ENCODE peak calls at places on chromosomes 5 and 9, in ten cellular contexts. Y is neural progenitor cell, O is left ventricle myocardium inferior, Z is colonic mucosa, S is cardiac muscle cell, A is A549, N is ovary, M is MM.1S, F is sigmoid colon, L is fibroblast of lung. X is an unnamed sample.

GRCh38 chr9:127850286-127850830 is 4.1 kb downstream of the ENG start:
- DNase-seq in Z (no peak), S (no peak), N (no peak), M (no peak), F (no peak), O (no peak), A (no peak), L (no peak), Y (no peak), X (no peak)

GRCh38 chr9:32955655-32956478 is 45.6 kb downstream of the APTX start:
- DNase-seq in N (no peak), A (no peak), L (no peak), O (no peak), S (no peak), M (no peak), F (no peak), Z (no peak), Y (no peak), X (no peak)

GRCh38 chr5:170313344-170313743 is 15.8 kb upstream of the LCP2 start:
- DNase-seq in O (no peak), N (no peak), Z (no peak), Y (no peak), A (peak), L (no peak), M (no peak), F (no peak), S (no peak), X (no peak)

GRCh38 chr9:105475302-105475701 is 27.5 kb downstream of the FSD1L start:
- DNase-seq in Z (no peak), O (no peak), A (peak), S (peak), F (no peak), N (no peak), M (no peak), L (peak), Y (peak), X (no peak)

GRCh38 chr5:94010814-94011213 is 269.4 kb upstream of the POU5F2 start:
- DNase-seq in M (no peak), S (no peak), A (no peak), F (no peak), L (no peak), O (no peak), Z (no peak), N (no peak), Y (no peak), X (no peak)

GRCh38 chr9:95874303-95874988 is 1.0 kb upstream of the ERCC6L2 start:
- DNase-seq in N (no peak), Z (peak), F (no peak), A (peak), O (no peak), L (peak), S (no peak), M (no peak), Y (peak), X (no peak)

GRCh38 chr5:14959443-14960119 is 88.0 kb upstream of the ANKH start:
- DNase-seq in M (no peak), Z (no peak), Y (no peak), N (no peak), A (peak), L (no peak), S (peak), O (no peak), F (no peak), X (no peak)

GRCh38 chr5:108481355-108481931 is 99.5 kb upstream of the FBXL17 start:
- DNase-seq in O (no peak), A (peak), Z (no peak), F (no peak), M (peak), Y (peak), N (no peak), L (peak), S (peak), X (no peak)

GRCh38 chr5:78504726-78505431 is 143.7 kb downstream of the LHFPL2 start:
- DNase-seq in A (peak), L (peak), Z (peak), N (peak), O (peak), S (peak), F (peak), M (no peak), Y (no peak), X (peak)

GRCh38 chr9:121463026-121463827 is 36.4 kb downstream of the GGTA1 start:
- DNase-seq in Y (peak), S (peak), N (no peak), O (peak), A (peak), Z (peak), F (peak), L (no peak), M (no peak), X (peak)

GRCh38 chr5:55904152-55904551 is 53.0 kb downstream of the IL31RA start:
- DNase-seq in O (peak), M (no peak), A (no peak), L (peak), Z (no peak), S (no peak), Y (no peak), N (no peak), F (no peak), X (peak)

GRCh38 chr5:55905251-55905650 is 54.1 kb downstream of the IL31RA start:
- DNase-seq in F (no peak), N (no peak), O (no peak), A (no peak), M (no peak), L (no peak), Z (no peak), Y (no peak), S (no peak), X (no peak)

GRCh38 chr5:55911784-55912653 is 60.9 kb downstream of the IL31RA start:
- DNase-seq in Y (no peak), A (no peak), Z (no peak), F (no peak), M (no peak), S (no peak), N (no peak), O (no peak), L (peak), X (no peak)

GRCh38 chr5:55907927-55908326 is 56.8 kb downstream of the IL31RA start:
- DNase-seq in Z (no peak), F (no peak), S (no peak), L (no peak), N (no peak), Y (no peak), O (no peak), A (no peak), M (no peak), X (no peak)

GRCh38 chr5:55908804-55909203 is 57.6 kb downstream of the IL31RA start:
- DNase-seq in Z (no peak), M (no peak), A (no peak), N (no peak), O (no peak), S (no peak), Y (no peak), L (no peak), F (no peak), X (no peak)
- H3K27ac ChIP-seq in Z (no peak), M (no peak), A (no peak), N (no peak), O (no peak), S (no peak), Y (no peak), L (no peak), F (no peak), X (no peak)

DNA sequence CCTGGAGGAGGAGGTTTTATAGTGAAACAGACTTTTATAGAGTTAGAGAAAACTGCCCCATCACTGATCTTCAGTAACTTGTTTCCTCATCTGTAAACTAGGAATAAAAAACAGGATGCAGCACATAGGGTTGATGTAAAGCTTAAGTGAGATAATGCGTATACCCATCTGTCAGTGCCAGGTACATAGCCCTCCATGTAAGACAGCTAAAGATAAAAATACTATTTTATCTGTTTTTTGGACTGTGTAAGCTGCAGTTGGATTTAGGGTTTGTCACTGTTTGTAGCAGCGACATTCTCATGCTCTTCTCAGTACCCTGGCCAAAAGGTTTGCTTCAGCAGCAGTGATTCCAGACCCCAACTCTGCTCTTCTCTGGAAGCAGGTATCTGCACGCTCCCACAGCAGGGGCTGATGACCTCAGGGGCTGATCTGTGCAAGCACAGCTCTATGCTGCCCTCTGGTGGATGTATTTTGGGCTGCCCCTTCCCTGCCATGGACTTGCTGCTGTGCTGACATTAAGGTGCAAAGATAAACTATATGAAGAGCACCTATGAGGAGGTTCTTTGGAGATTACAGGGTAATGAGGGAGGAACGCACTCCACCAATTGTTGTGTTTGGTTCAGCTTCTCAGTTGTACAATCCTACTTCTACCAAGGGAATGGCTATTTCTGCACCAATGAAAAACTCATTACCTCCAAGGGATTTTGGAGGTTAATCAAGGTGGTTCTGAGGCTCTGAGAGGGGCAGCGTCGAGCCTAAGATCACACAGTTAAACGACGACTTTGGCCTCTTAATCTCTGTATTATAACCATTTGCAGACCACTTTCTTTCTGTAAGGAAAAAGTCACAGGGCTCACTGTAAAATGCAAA is 13.1 kb downstream of the HMHB1 start:
- DNase-seq in A (peak), F (peak), N (peak), S (peak), L (peak), O (peak), Z (peak), Y (peak), M (peak), X (peak)
- H3K4me3 ChIP-seq in A (no peak), F (no peak), N (no peak), S (no peak), L (no peak), O (no peak), Z (no peak), Y (no peak), M (no peak), X (no peak)

GRCh38 chr9:16367605-16368424 is 502.7 kb downstream of the BNC2 start:
- DNase-seq in O (no peak), L (no peak), N (no peak), F (no peak), Y (no peak), M (no peak), A (no peak), Z (no peak), S (no peak), X (no peak)
- H3K27ac ChIP-seq in O (no peak), L (no peak), N (no peak), F (no peak), Y (no peak), M (no peak), A (peak), Z (no peak), S (no peak), X (no peak)

GRCh38 chr9:16572005-16572727 is 298.3 kb downstream of the BNC2 start:
- DNase-seq in N (no peak), F (no peak), O (no peak), L (no peak), M (no peak), A (no peak), Y (peak), S (no peak), Z (peak), X (no peak)
- H3K4me3 ChIP-seq in N (peak), F (no peak), O (no peak), L (no peak), M (no peak), A (no peak), Y (no peak), S (no peak), Z (no peak), X (no peak)

DNA sequence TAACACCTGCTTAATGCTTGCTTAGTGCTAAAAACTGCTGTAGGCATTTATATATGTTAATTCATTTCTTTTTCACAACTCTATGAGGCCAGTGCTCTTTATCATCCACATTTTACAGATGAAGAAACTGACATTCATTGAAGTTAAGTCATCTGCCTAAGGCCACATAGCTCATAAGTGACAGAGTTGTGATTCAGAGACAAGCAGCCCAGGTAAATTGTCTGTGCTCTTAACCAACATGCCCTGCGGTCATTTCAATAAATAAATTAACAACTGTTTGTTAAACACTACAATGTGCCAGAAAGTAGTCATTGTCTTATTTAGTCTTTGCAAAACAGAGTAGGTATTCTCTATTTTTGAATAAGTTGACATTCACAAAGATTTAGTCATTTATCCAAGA is 1354.4 kb upstream of the C9orf72 start:
- DNase-seq in A (peak), M (no peak), O (no peak), S (no peak), N (no peak), Y (no peak), L (no peak), Z (no peak), F (no peak), X (no peak)
- H3K27ac ChIP-seq in A (no peak), M (no peak), O (no peak), S (no peak), N (no peak), Y (no peak), L (no peak), Z (no peak), F (no peak), X (no peak)

GRCh38 chr9:82924243-82924605 is 138.7 kb downstream of the RASEF start:
- DNase-seq in Y (peak), Z (no peak), L (no peak), F (no peak), M (no peak), O (no peak), N (no peak), S (no peak), A (no peak), X (no peak)
- H3K4me3 ChIP-seq in Y (no peak), Z (no peak), L (no peak), F (no peak), M (no peak), O (no peak), N (no peak), S (no peak), A (no peak), X (no peak)

GRCh38 chr5:54207566-54207965 is 102.8 kb downstream of the ARL15 start:
- DNase-seq in F (no peak), M (no peak), A (no peak), Y (peak), L (no peak), O (no peak), N (no peak), Z (no peak), S (no peak), X (no peak)

GRCh38 chr5:54214747-54215146 is 95.6 kb downstream of the ARL15 start:
- DNase-seq in A (no peak), N (no peak), M (no peak), S (no peak), Y (peak), F (no peak), Z (no peak), O (no peak), L (no peak), X (no peak)

GRCh38 chr5:54215233-54215736 is 95.1 kb downstream of the ARL15 start:
- DNase-seq in F (no peak), N (no peak), O (no peak), M (no peak), Y (peak), Z (no peak), S (no peak), L (no peak), A (no peak), X (no peak)

GRCh38 chr5:54212331-54212730 is 98.0 kb downstream of the ARL15 start:
- DNase-seq in O (no peak), N (no peak), M (no peak), F (no peak), Y (peak), A (no peak), L (no peak), S (no peak), Z (no peak), X (no peak)

GRCh38 chr5:54211912-54212311 is 98.5 kb downstream of the ARL15 start:
- DNase-seq in A (no peak), L (no peak), Z (no peak), N (no peak), O (no peak), F (no peak), S (no peak), Y (no peak), M (no peak), X (no peak)
- H3K27ac ChIP-seq in A (no peak), L (no peak), Z (no peak), N (no peak), O (no peak), F (no peak), S (no peak), Y (no peak), M (no peak), X (no peak)

X was measured in aorta.